ENCODE peak calls at places on chromosomes 7 and 10, in seven cellular contexts. One of them, this sample, is unnamed.

GRCh38 chr7:54788664-54789063 is 29.7 kb upstream of the SEC61G start:
- DNase-seq in SJSA1: peak; percentile 68
- DNase-seq in lung: no peak
- DNase-seq in GM23338: peak; percentile 81
- DNase-seq in ovary: peak; percentile 38
- DNase-seq in CD8-positive, alpha-beta T cell: no peak
- DNase-seq in A549: peak; percentile 96
- DNase-seq in this sample: peak; percentile 92

GRCh38 chr10:33260403-33261239 is 73.8 kb downstream of the NRP1 start:
- DNase-seq in SJSA1: no peak
- DNase-seq in A549: no peak
- DNase-seq in ovary: no peak
- DNase-seq in lung: no peak
- DNase-seq in GM23338: no peak
- DNase-seq in CD8-positive, alpha-beta T cell: no peak
- DNase-seq in this sample: no peak

GRCh38 chr7:106126170-106126938 is 14.2 kb upstream of the SYPL1 start:
- DNase-seq in SJSA1: peak; percentile 50
- DNase-seq in A549: no peak
- DNase-seq in lung: peak; percentile 42
- DNase-seq in GM23338: no peak
- DNase-seq in ovary: no peak
- DNase-seq in CD8-positive, alpha-beta T cell: peak; percentile 56
- DNase-seq in this sample: no peak

GRCh38 chr7:55065511-55066229 is 46.9 kb downstream of the EGFR start:
- DNase-seq in ovary: no peak
- DNase-seq in lung: no peak
- DNase-seq in SJSA1: peak; percentile 82
- DNase-seq in CD8-positive, alpha-beta T cell: no peak
- DNase-seq in A549: peak; percentile 67
- DNase-seq in GM23338: peak; percentile 56
- DNase-seq in this sample: peak; percentile 96

GRCh38 chr10:32143302-32143847 is 87.2 kb upstream of the KIF5B start:
- DNase-seq in GM23338: no peak
- DNase-seq in ovary: no peak
- DNase-seq in A549: no peak
- DNase-seq in SJSA1: no peak
- DNase-seq in lung: no peak
- DNase-seq in CD8-positive, alpha-beta T cell: no peak
- DNase-seq in this sample: no peak

GRCh38 chr7:44936322-44936721 is 42.5 kb downstream of the MYO1G start:
- DNase-seq in GM23338: no peak
- DNase-seq in lung: no peak
- DNase-seq in ovary: no peak
- DNase-seq in SJSA1: no peak
- DNase-seq in A549: no peak
- DNase-seq in CD8-positive, alpha-beta T cell: no peak
- DNase-seq in this sample: no peak

GRCh38 chr7:30855936-30856335 is 55.7 kb upstream of the AQP1 start:
- DNase-seq in SJSA1: no peak
- DNase-seq in GM23338: no peak
- DNase-seq in lung: no peak
- DNase-seq in A549: no peak
- DNase-seq in CD8-positive, alpha-beta T cell: no peak
- DNase-seq in ovary: no peak
- DNase-seq in this sample: no peak

GRCh38 chr7:118041336-118041878 is 142.6 kb upstream of the LSM8 start:
- DNase-seq in GM23338: no peak
- DNase-seq in CD8-positive, alpha-beta T cell: no peak
- DNase-seq in lung: no peak
- DNase-seq in ovary: no peak
- DNase-seq in SJSA1: no peak
- DNase-seq in A549: no peak
- DNase-seq in this sample: no peak

GRCh38 chr7:31957090-31957720 is 113.0 kb downstream of the PDE1C start:
- DNase-seq in A549: peak; percentile 47
- DNase-seq in SJSA1: no peak
- DNase-seq in CD8-positive, alpha-beta T cell: no peak
- DNase-seq in lung: no peak
- DNase-seq in GM23338: no peak
- DNase-seq in ovary: no peak
- DNase-seq in this sample: peak; percentile 34

GRCh38 chr7:5689716-5690115 is 91.7 kb downstream of the RNF216 start:
- DNase-seq in SJSA1: no peak
- DNase-seq in CD8-positive, alpha-beta T cell: no peak
- DNase-seq in lung: no peak
- DNase-seq in A549: no peak
- DNase-seq in ovary: no peak
- DNase-seq in GM23338: no peak
- DNase-seq in this sample: no peak

GRCh38 chr10:56537984-56538383 is 176.9 kb upstream of the ZWINT start:
- DNase-seq in lung: no peak
- DNase-seq in ovary: no peak
- DNase-seq in SJSA1: no peak
- DNase-seq in A549: no peak
- DNase-seq in CD8-positive, alpha-beta T cell: no peak
- DNase-seq in GM23338: no peak
- DNase-seq in this sample: peak; percentile 84

GRCh38 chr7:138008588-138009349 is 6.9 kb upstream of the CREB3L2 start:
- DNase-seq in SJSA1: no peak
- DNase-seq in lung: no peak
- DNase-seq in A549: peak; percentile 36
- DNase-seq in GM23338: peak; percentile 87
- DNase-seq in ovary: no peak
- DNase-seq in CD8-positive, alpha-beta T cell: peak; percentile 56
- DNase-seq in this sample: peak; percentile 86

GRCh38 chr7:73681031-73681430 is 2.2 kb downstream of the DNAJC30 start:
- DNase-seq in CD8-positive, alpha-beta T cell: no peak
- DNase-seq in SJSA1: no peak
- DNase-seq in lung: no peak
- DNase-seq in GM23338: no peak
- DNase-seq in A549: no peak
- DNase-seq in ovary: no peak
- DNase-seq in this sample: no peak

GRCh38 chr7:34296663-34297062 is 361.4 kb upstream of the NPSR1 start:
- DNase-seq in CD8-positive, alpha-beta T cell: no peak
- DNase-seq in SJSA1: no peak
- DNase-seq in lung: no peak
- DNase-seq in GM23338: no peak
- DNase-seq in ovary: no peak
- DNase-seq in A549: no peak
- DNase-seq in this sample: no peak

GRCh38 chr10:68212721-68213352 is 19.1 kb downstream of the ATOH7 start:
- DNase-seq in GM23338: peak; percentile 43
- DNase-seq in A549: no peak
- DNase-seq in lung: no peak
- DNase-seq in ovary: no peak
- DNase-seq in CD8-positive, alpha-beta T cell: no peak
- DNase-seq in SJSA1: no peak
- DNase-seq in this sample: peak; percentile 25

GRCh38 chr10:4780782-4781181 is 45.2 kb upstream of the AKR1E2 start:
- DNase-seq in lung: no peak
- DNase-seq in GM23338: no peak
- DNase-seq in ovary: no peak
- DNase-seq in A549: no peak
- DNase-seq in SJSA1: no peak
- DNase-seq in CD8-positive, alpha-beta T cell: no peak
- DNase-seq in this sample: peak; percentile 14

GRCh38 chr10:95389982-95390381 is 99.2 kb upstream of the PDLIM1 start:
- DNase-seq in lung: no peak
- DNase-seq in SJSA1: no peak
- DNase-seq in CD8-positive, alpha-beta T cell: no peak
- DNase-seq in A549: no peak
- DNase-seq in GM23338: no peak
- DNase-seq in ovary: no peak
- DNase-seq in this sample: peak; percentile 20

GRCh38 chr10:95389176-95389575 is 98.4 kb upstream of the PDLIM1 start:
- DNase-seq in SJSA1: no peak
- DNase-seq in CD8-positive, alpha-beta T cell: no peak
- DNase-seq in lung: no peak
- DNase-seq in ovary: no peak
- DNase-seq in GM23338: no peak
- DNase-seq in A549: no peak
- DNase-seq in this sample: no peak

GRCh38 chr10:95387383-95387782 is 96.6 kb upstream of the PDLIM1 start:
- DNase-seq in A549: no peak
- DNase-seq in lung: no peak
- DNase-seq in SJSA1: no peak
- DNase-seq in CD8-positive, alpha-beta T cell: no peak
- DNase-seq in GM23338: no peak
- DNase-seq in ovary: no peak
- DNase-seq in this sample: no peak

GRCh38 chr10:95388539-95388938 is 97.7 kb upstream of the PDLIM1 start:
- DNase-seq in GM23338: no peak
- DNase-seq in A549: no peak
- DNase-seq in ovary: no peak
- DNase-seq in SJSA1: no peak
- DNase-seq in CD8-positive, alpha-beta T cell: no peak
- DNase-seq in lung: no peak
- DNase-seq in this sample: no peak

DNA sequence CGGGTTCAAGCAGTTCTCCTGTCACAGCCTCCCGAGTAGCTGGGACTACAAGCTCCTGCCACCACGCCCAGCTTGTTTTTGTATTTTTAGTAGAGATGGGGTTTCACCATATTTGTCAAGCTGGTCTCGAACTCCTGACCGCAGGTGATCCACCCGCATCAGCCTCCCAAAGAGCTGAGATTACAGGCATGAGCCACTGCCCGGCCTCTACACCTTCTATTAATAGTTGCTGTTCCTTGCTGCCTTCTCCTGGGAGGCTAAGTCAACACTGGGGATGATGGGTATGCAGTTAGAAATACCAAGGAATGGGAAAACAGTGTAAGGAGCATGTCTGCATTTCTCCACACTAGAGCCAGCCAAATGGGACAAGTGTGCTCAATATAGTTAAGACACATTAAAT is 97.3 kb upstream of the PDLIM1 start:
- DNase-seq in CD8-positive, alpha-beta T cell: no peak
- DNase-seq in GM23338: no peak
- DNase-seq in ovary: no peak
- DNase-seq in A549: no peak
- DNase-seq in lung: no peak
- DNase-seq in SJSA1: no peak
- DNase-seq in this sample: no peak
- H3K4me1 ChIP-seq in CD8-positive, alpha-beta T cell: no peaks in the 10 kb centered on the region
- H3K4me1 ChIP-seq in GM23338: no peaks in the 10 kb centered on the region
- H3K4me1 ChIP-seq in ovary: peaks cover 4% of the 10 kb centered on the region
- H3K4me1 ChIP-seq in A549: peaks cover 12% of the 10 kb centered on the region
- H3K4me1 ChIP-seq in lung: peaks cover 12% of the 10 kb centered on the region
- H3K4me1 ChIP-seq in SJSA1: no peaks in the 10 kb centered on the region
- H3K4me1 ChIP-seq in this sample: no peaks in the 10 kb centered on the region

DNA sequence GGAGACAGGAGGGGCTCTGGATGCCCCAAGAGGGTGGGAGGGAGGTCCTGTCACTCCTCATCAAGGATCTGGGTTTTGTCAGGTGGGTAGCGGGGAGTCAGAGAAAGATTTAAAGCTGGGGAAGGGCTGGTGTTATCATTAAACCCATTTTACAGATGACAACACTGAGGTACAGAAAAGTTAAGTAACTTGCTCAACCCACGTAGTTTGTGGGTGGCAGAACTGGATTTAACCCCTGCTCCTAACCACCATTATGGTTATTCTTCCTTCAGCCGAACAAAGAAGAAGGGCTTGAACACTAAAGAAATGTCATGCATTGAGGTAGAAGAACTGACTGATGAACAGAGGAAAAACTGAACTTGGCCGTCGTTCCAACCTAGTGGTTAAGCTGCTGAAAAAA is 24.9 kb upstream of the PRKAG2 start:
- DNase-seq in SJSA1: no peak
- DNase-seq in lung: no peak
- DNase-seq in ovary: no peak
- DNase-seq in GM23338: no peak
- DNase-seq in A549: no peak
- DNase-seq in CD8-positive, alpha-beta T cell: no peak
- DNase-seq in this sample: no peak
- H3K4me1 ChIP-seq in SJSA1: no peaks in the 10 kb centered on the region
- H3K4me1 ChIP-seq in lung: no peaks in the 10 kb centered on the region
- H3K4me1 ChIP-seq in ovary: no peaks in the 10 kb centered on the region
- H3K4me1 ChIP-seq in GM23338: peaks cover 2% of the 10 kb centered on the region
- H3K4me1 ChIP-seq in A549: no peaks in the 10 kb centered on the region
- H3K4me1 ChIP-seq in CD8-positive, alpha-beta T cell: no peaks in the 10 kb centered on the region
- H3K4me1 ChIP-seq in this sample: no peaks in the 10 kb centered on the region

GRCh38 chr10:110263164-110263563 is 41.6 kb downstream of the SMNDC1 start:
- DNase-seq in GM23338: no peak
- DNase-seq in lung: no peak
- DNase-seq in CD8-positive, alpha-beta T cell: no peak
- DNase-seq in A549: no peak
- DNase-seq in SJSA1: no peak
- DNase-seq in ovary: no peak
- DNase-seq in this sample: no peak

GRCh38 chr10:110268931-110269640 is 35.6 kb downstream of the SMNDC1 start:
- DNase-seq in CD8-positive, alpha-beta T cell: no peak
- DNase-seq in ovary: no peak
- DNase-seq in lung: no peak
- DNase-seq in SJSA1: no peak
- DNase-seq in A549: no peak
- DNase-seq in GM23338: no peak
- DNase-seq in this sample: no peak

GRCh38 chr10:110268442-110268841 is 36.3 kb downstream of the SMNDC1 start:
- DNase-seq in GM23338: no peak
- DNase-seq in SJSA1: no peak
- DNase-seq in lung: no peak
- DNase-seq in A549: no peak
- DNase-seq in ovary: no peak
- DNase-seq in CD8-positive, alpha-beta T cell: no peak
- DNase-seq in this sample: no peak

GRCh38 chr10:110267246-110267645 is 37.5 kb downstream of the SMNDC1 start:
- DNase-seq in CD8-positive, alpha-beta T cell: no peak
- DNase-seq in GM23338: no peak
- DNase-seq in ovary: no peak
- DNase-seq in A549: no peak
- DNase-seq in SJSA1: no peak
- DNase-seq in lung: no peak
- DNase-seq in this sample: no peak

DNA sequence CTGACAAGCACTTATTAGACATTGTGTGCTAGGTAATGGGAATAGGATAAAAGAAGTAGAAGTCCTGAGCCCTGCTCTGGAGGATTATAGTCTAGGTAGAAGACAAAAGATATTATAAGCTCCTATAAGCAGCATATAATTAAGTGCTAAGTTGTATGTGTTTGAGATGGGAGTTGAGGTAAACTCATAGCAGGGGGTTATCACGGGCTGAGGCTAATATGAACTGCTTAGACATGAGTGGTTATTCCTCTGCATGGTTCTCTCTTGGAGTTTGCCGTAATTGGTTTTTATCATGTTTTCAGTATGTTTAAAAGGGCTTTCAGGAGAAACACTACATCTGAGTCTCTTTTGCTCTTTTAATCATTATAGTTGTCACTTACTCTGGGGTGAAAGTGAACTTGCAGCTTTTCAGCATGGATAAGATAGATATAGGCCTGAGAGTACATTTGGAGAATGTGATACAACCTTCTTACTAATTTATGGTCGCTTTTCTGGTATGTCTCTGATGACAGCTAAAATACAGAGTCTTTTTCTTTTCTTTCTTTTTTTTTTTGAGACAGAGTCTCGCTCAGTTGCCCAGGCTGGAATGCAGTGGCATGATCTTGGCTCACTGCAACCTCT is 39.0 kb downstream of the SMNDC1 start:
- DNase-seq in A549: no peak
- DNase-seq in GM23338: no peak
- DNase-seq in lung: no peak
- DNase-seq in ovary: no peak
- DNase-seq in CD8-positive, alpha-beta T cell: no peak
- DNase-seq in SJSA1: no peak
- DNase-seq in this sample: peak; percentile 19
- H3K4me1 ChIP-seq in A549: no peaks in the 10 kb centered on the region
- H3K4me1 ChIP-seq in GM23338: no peaks in the 10 kb centered on the region
- H3K4me1 ChIP-seq in lung: peaks cover 15% of the 10 kb centered on the region
- H3K4me1 ChIP-seq in ovary: peaks cover 1% of the 10 kb centered on the region
- H3K4me1 ChIP-seq in CD8-positive, alpha-beta T cell: no peaks in the 10 kb centered on the region
- H3K4me1 ChIP-seq in SJSA1: peaks cover 9% of the 10 kb centered on the region
- H3K4me1 ChIP-seq in this sample: no peaks in the 10 kb centered on the region

GRCh38 chr10:30812018-30812851 is 182.7 kb upstream of the LYZL2 start:
- DNase-seq in A549: no peak
- DNase-seq in CD8-positive, alpha-beta T cell: no peak
- DNase-seq in lung: peak; percentile 36
- DNase-seq in SJSA1: peak; percentile 56
- DNase-seq in ovary: peak; percentile 82
- DNase-seq in GM23338: no peak
- DNase-seq in this sample: no peak
- H3K4me1 ChIP-seq in A549: no peaks in the 10 kb centered on the region
- H3K4me1 ChIP-seq in CD8-positive, alpha-beta T cell: peaks cover 16% of the 10 kb centered on the region
- H3K4me1 ChIP-seq in lung: no peaks in the 10 kb centered on the region
- H3K4me1 ChIP-seq in SJSA1: peaks cover 33% of the 10 kb centered on the region
- H3K4me1 ChIP-seq in ovary: peaks cover 17% of the 10 kb centered on the region
- H3K4me1 ChIP-seq in GM23338: peaks cover 7% of the 10 kb centered on the region
- H3K4me1 ChIP-seq in this sample: no peaks in the 10 kb centered on the region

This sample was measured in mesendoderm.